ENCODE peak calls at places on chromosomes 6 and 20, in five cellular contexts. X, I, K, M and P are unnamed samples.
A peak's percentile ranks its signal among the peaks of the same experiment; 100 is the strongest.

GRCh38 chr6:1201547-1202200 is 110.2 kb upstream of the FOXQ1 start:
- DNase-seq in X (no peak), I (no peak), K (no peak), M (no peak), P (no peak)

GRCh38 chr6:31811645-31812044 is 3.4 kb downstream of the HSPA1L start:
- DNase-seq in X (no peak), I (no peak), K (peak; percentile 24), M (no peak), P (no peak)

GRCh38 chr6:65943548-65943947 is 236.5 kb upstream of the EYS start:
- DNase-seq in X (no peak), I (no peak), K (no peak), M (no peak), P (no peak)

GRCh38 chr6:23175391-23175790 is 606.0 kb downstream of the HDGFL1 start:
- DNase-seq in X (peak; percentile 84), I (no peak), K (no peak), M (no peak), P (no peak)

GRCh38 chr6:3379482-3380060 is 77.3 kb downstream of the SLC22A23 start:
- DNase-seq in X (peak; percentile 17), I (no peak), K (no peak), M (no peak), P (peak; percentile 51)

GRCh38 chr6:142943746-142944125 is 1.2 kb downstream of the HIVEP2 start:
- DNase-seq in X (peak; percentile 36), I (peak; percentile 7), K (no peak), M (no peak), P (no peak)

GRCh38 chr20:23078994-23079364 is 7.1 kb downstream of the CD93 start:
- DNase-seq in X (no peak), I (no peak), K (no peak), M (no peak), P (no peak)

GRCh38 chr6:108797951-108798671 is 50.1 kb upstream of the ARMC2 start:
- DNase-seq in X (no peak), I (no peak), K (no peak), M (no peak), P (no peak)

GRCh38 chr6:154367839-154368695 is 11.5 kb upstream of the IPCEF1 start:
- DNase-seq in X (peak; percentile 43), I (no peak), K (no peak), M (no peak), P (no peak)

GRCh38 chr6:35703554-35703953 is 14.8 kb upstream of the FKBP5 start:
- DNase-seq in X (no peak), I (no peak), K (no peak), M (no peak), P (no peak)

GRCh38 chr20:57450419-57450818 is 59.2 kb downstream of the RBM38 start:
- DNase-seq in X (no peak), I (no peak), K (peak; percentile 85), M (no peak), P (no peak)

GRCh38 chr20:14337400-14338171 is at the start of gene FLRT3:
- DNase-seq in X (peak; percentile 97), I (peak; percentile 92), K (peak; percentile 69), M (peak; percentile 88), P (peak; percentile 97)

GRCh38 chr6:55137925-55138324 is 36.4 kb upstream of the HCRTR2 start:
- DNase-seq in X (no peak), I (no peak), K (no peak), M (no peak), P (no peak)

GRCh38 chr6:73074175-73074574 is 151.1 kb downstream of the KHDC1L start:
- DNase-seq in X (no peak), I (no peak), K (no peak), M (no peak), P (peak; percentile 40)

GRCh38 chr20:51752343-51752951 is 15.7 kb downstream of the ATP9A start:
- DNase-seq in X (peak; percentile 91), I (no peak), K (no peak), M (no peak), P (peak; percentile 55)

GRCh38 chr20:59814835-59815340 is 118.5 kb downstream of the SYCP2 start:
- DNase-seq in X (no peak), I (no peak), K (no peak), M (no peak), P (no peak)

GRCh38 chr20:47438464-47439381 is 63.0 kb upstream of the NCOA3 start:
- DNase-seq in X (no peak), I (peak; percentile 37), K (no peak), M (peak; percentile 37), P (no peak)

GRCh38 chr6:14278436-14278835 is 160.9 kb downstream of the CD83 start:
- DNase-seq in X (no peak), I (no peak), K (no peak), M (no peak), P (no peak)

GRCh38 chr20:4366076-4366475 is 350.7 kb upstream of the RNF24 start:
- DNase-seq in X (no peak), I (no peak), K (no peak), M (no peak), P (no peak)

GRCh38 chr20:37575884-37576283 is 48.2 kb upstream of the BLCAP start:
- DNase-seq in X (no peak), I (no peak), K (no peak), M (no peak), P (no peak)

GRCh38 chr6:131290955-131291354 is 155.7 kb downstream of the AKAP7 start:
- DNase-seq in X (no peak), I (no peak), K (no peak), M (no peak), P (no peak)

GRCh38 chr6:11766589-11767450 is 11.8 kb downstream of the ADTRP start:
- DNase-seq in X (peak; percentile 93), I (no peak), K (no peak), M (no peak), P (peak; percentile 95)

GRCh38 chr20:35369804-35370203 is 42.0 kb downstream of the UQCC1 start:
- DNase-seq in X (peak; percentile 30), I (no peak), K (no peak), M (no peak), P (peak; percentile 61)

GRCh38 chr6:140203611-140204553 is 829.4 kb upstream of the CITED2 start:
- DNase-seq in X (peak; percentile 77), I (no peak), K (no peak), M (no peak), P (peak; percentile 34)

GRCh38 chr6:25359191-25359861 is 80.2 kb downstream of the CARMIL1 start:
- DNase-seq in X (peak; percentile 76), I (no peak), K (no peak), M (peak; percentile 66), P (peak; percentile 14)
- H3K27ac ChIP-seq in X (peak overlapping the region; percentile 80), I (no peak overlapping the region), K (peak overlapping the region; percentile 61), M (peak overlapping the region; percentile 95), P (no peak overlapping the region)

GRCh38 chr6:149001422-149001821 is 254.6 kb downstream of the UST start:
- DNase-seq in X (no peak), I (no peak), K (no peak), M (no peak), P (no peak)
- TF ChIP-seq CTCF in X (no peak), I (no peak), K (no peak), M (no peak), P (no peak)

DNA sequence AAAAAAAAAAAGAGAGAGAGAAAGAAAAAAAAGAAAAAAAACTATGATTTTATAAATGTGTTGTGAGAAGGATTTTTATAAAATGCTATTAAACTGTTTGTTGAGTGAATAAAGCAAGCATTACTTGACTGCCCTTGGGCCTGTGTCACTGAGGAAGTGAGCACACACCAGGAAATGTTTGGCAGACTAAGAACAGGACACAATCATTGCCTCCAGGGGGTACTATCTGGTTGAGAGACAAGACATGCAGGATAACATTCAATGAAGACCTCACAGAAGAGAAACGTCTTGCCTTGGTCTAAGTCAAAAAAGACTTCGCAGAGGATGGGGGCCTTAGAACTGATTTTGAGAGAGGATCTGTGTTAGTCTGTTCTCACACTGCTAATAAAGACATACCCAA is 40.6 kb downstream of the MTFR2 start:
- DNase-seq in X (no peak), I (no peak), K (no peak), M (no peak), P (no peak)
- H3K4me3 ChIP-seq in X (no peak overlapping the region), I (no peak overlapping the region), K (no peak overlapping the region), M (no peak overlapping the region), P (no peak overlapping the region)

DNA sequence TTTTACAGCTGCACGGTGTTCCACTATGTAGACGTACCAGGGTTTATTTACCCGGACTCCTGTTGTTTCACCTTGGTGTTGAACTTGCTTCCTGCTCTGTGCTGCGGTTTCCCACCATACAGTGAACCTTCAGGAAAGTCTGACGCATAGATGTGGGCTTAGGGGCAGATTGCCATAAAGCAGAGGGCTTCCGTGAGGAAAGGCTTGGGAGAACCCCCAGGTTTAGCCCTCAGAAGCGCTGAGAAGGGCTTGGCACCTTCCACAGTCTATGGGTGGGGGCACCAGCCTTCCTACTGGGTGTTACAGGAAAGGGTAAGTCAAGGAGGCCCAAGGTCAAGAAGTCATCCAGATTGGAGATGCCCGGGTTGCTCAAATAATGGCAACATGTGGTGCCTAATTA is 19.2 kb upstream of the MRPS18A start:
- DNase-seq in X (no peak), I (no peak), K (no peak), M (no peak), P (peak; percentile 57)
- H3K27ac ChIP-seq in X (no peak overlapping the region), I (peak overlapping the region; percentile 72), K (peak overlapping the region; percentile 1), M (peak overlapping the region; percentile 67), P (no peak overlapping the region)

DNA sequence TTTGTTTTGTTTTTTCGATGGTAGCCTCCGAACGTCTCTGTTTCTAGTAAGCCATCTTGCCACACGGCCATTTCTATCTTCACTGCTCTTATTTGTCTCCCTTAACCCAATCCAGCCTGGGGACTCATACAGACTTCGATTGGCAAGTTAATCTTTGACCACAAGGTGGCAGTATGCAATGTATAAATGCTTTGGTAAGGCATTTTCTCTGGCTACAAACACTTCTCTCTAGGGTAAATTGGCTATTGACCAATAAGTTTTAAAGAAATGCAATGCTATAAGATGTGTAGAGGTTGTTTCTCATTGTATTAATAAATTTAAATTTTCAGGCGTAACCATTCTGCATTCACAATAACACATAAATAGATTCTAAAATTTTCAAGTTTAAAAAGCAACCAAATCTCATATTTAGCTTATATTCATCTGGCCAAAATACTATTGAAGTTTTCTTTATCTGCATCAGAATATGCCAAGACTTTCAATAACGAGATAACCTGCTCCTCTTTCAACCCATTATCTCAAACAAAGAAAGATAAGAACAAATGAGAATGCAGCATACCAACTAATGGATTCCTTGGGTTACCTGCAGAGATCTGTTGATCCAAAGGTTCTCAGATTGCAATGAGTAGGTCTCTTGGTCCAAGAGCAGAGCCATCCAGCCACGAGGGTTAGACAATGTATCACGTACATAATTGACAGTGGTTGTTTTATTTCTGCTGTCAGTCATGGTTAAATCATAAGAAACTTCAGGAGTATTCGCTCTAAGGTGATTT is 231.9 kb downstream of the PKHD1 start:
- DNase-seq in X (peak; percentile 53), I (peak; percentile 36), K (no peak), M (no peak), P (peak; percentile 49)
- TF ChIP-seq CTCF in X (peak; percentile 39), I (peak; percentile 58), K (peak; percentile 67), M (peak; percentile 54), P (peak; percentile 57)

DNA sequence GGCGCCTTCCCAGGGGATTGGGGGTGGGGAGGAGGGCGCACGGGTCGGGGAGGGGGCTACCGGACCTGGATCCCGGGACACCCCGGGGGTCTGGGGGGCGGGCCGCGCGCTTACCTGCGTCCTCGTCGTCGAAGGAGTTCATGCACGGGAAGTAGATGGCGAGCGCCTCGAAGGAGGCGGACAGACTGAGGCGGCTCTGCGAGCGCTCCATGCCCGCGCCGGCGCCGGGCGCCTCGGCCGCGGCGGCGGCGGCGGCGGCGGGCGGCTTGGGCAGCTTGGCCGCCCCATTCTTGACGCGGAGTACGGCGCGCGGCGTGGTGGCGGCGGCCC is 320 bp downstream of the RIMS4 start:
- DNase-seq in X (no peak), I (no peak), K (no peak), M (no peak), P (no peak)
- H3K4me3 ChIP-seq in X (no peak overlapping the region), I (peak overlapping the region; percentile 14), K (peak overlapping the region; percentile 23), M (peak overlapping the region; percentile 38), P (no peak overlapping the region)

GRCh38 chr6:42226251-42227143 is 8.8 kb upstream of the MRPS10 start:
- DNase-seq in X (peak; percentile 83), I (peak; percentile 26), K (no peak), M (peak; percentile 41), P (peak; percentile 66)
- H3K27ac ChIP-seq in X (peak overlapping the region; percentile 80), I (peak overlapping the region; percentile 46), K (peak overlapping the region; percentile 44), M (peak overlapping the region; percentile 90), P (peak overlapping the region; percentile 74)